ENCODE peak calls at places on chromosomes 12 and 14, in five cellular contexts. H is coronary artery, V is cardiac fibroblast, C is fibroblast of the aortic adventitia, W is kidney epithelial cell. F is an unnamed sample.
A peak's percentile ranks its signal among the peaks of the same experiment; 100 is the strongest.

GRCh38 chr12:70535896-70536374 is 101.3 kb downstream of the PTPRB start:
- DNase-seq in V (peak; percentile 60), W (no peak), H (no peak), C (no peak), F (no peak)

GRCh38 chr12:66500841-66501240 is 178.0 kb downstream of the GRIP1 start:
- DNase-seq in C (no peak), W (no peak), V (no peak), H (no peak), F (no peak)

GRCh38 chr12:77686760-77687159 is 143.9 kb upstream of the NAV3 start:
- DNase-seq in C (peak; percentile 57), W (no peak), V (peak; percentile 22), H (no peak), F (no peak)

GRCh38 chr12:47216150-47216677 is 136.5 kb upstream of the AMIGO2 start:
- DNase-seq in H (no peak), V (no peak), W (no peak), C (no peak), F (no peak)

GRCh38 chr12:58860788-58861240 is 59.5 kb downstream of the LRIG3 start:
- DNase-seq in W (no peak), V (no peak), C (no peak), H (no peak), F (no peak)

GRCh38 chr12:57719777-57720605 is 18.6 kb downstream of the AGAP2 start:
- DNase-seq in V (no peak), W (no peak), C (no peak), H (no peak), F (no peak)

GRCh38 chr12:96120359-96121100 is 73.6 kb upstream of the ELK3 start:
- DNase-seq in V (no peak), W (no peak), C (no peak), H (no peak), F (no peak)

GRCh38 chr14:28323951-28324741 is 442.4 kb upstream of the FOXG1 start:
- DNase-seq in V (no peak), C (no peak), H (no peak), W (no peak), F (no peak)

GRCh38 chr14:102005336-102005735 is 41.0 kb downstream of the DYNC1H1 start:
- DNase-seq in C (no peak), H (no peak), W (no peak), V (no peak), F (no peak)

GRCh38 chr12:110903511-110903910 is 16.9 kb downstream of the MYL2 start:
- DNase-seq in V (no peak), C (no peak), H (no peak), W (no peak), F (no peak)

GRCh38 chr14:80456200-80456599 is 244.9 kb upstream of the DIO2 start:
- DNase-seq in W (peak; percentile 16), V (peak; percentile 6), H (no peak), C (no peak), F (no peak)

GRCh38 chr14:24938593-24938992 is 111.4 kb downstream of the STXBP6 start:
- DNase-seq in C (no peak), H (no peak), V (no peak), W (no peak), F (no peak)

GRCh38 chr12:10285919-10286318 is 21.8 kb upstream of the KLRD1 start:
- DNase-seq in C (no peak), W (no peak), H (no peak), V (no peak), F (no peak)

GRCh38 chr12:10293570-10294227 is 14.0 kb upstream of the KLRD1 start:
- DNase-seq in H (no peak), C (no peak), V (no peak), W (no peak), F (no peak)

GRCh38 chr12:10293151-10293550 is 14.5 kb upstream of the KLRD1 start:
- DNase-seq in W (no peak), C (no peak), V (no peak), H (no peak), F (no peak)

GRCh38 chr12:10288989-10289388 is 18.7 kb upstream of the KLRD1 start:
- DNase-seq in W (no peak), H (no peak), V (no peak), C (no peak), F (no peak)

DNA sequence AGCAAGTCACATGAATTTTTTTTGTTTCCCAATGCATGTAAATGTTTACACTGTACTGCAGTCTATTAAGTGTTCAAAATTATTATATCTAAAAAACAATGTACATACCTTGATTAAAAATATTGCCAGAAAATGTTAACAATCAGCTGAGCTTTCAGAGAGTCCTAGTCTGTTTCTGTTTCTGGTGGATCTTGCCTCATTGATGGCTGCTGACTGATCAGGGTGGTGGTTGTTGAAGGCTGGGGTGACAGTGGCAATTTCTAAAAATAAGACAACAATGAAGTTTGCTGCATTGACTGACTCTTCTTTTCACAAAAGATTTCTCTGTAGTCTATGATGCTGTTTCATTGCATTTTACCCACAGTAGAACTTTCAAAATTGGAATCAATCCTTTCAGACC is 16.6 kb upstream of the KLRD1 start:
- DNase-seq in W (no peak), H (no peak), V (no peak), C (no peak), F (no peak)
- TF ChIP-seq CTCF in W (no peak), H (no peak), V (no peak), C (no peak), F (no peak)

GRCh38 chr12:116278667-116279066 is 1.2 kb upstream of the MED13L start:
- DNase-seq in C (no peak), H (no peak), W (no peak), V (no peak), F (no peak)
- H3K4me3 ChIP-seq in C (no peak overlapping the region), H (no peak overlapping the region), W (no peak overlapping the region), V (no peak overlapping the region), F (no peak overlapping the region)

GRCh38 chr12:63276537-63277365 is 125.8 kb upstream of the AVPR1A start:
- DNase-seq in H (no peak), W (no peak), C (peak; percentile 13), V (peak; percentile 12), F (no peak)
- TF ChIP-seq CTCF in H (no peak), W (peak; percentile 90), C (peak; percentile 51), V (peak; percentile 84), F (peak; percentile 78)

GRCh38 chr14:73762375-73762822 is 48.2 kb upstream of the PNMA1 start:
- DNase-seq in C (no peak), V (no peak), W (no peak), H (no peak), F (no peak)
- H3K4me3 ChIP-seq in C (no peak overlapping the region), V (no peak overlapping the region), W (no peak overlapping the region), H (no peak overlapping the region), F (no peak overlapping the region)

GRCh38 chr14:90061849-90062794 is at the start of gene KCNK13:
- DNase-seq in W (no peak), H (no peak), C (no peak), V (no peak), F (peak; percentile 59)
- TF ChIP-seq CTCF in W (no peak), H (no peak), C (no peak), V (no peak), F (no peak)